ENCODE peak calls at places on chromosomes 11 and 22, in nine cellular contexts. K is heart right ventricle, G is A549, E is ovary, R is OCI-LY7, W is fibroblast of lung, U is upper lobe of right lung, C is transverse colon, O is PC-3. B is an unnamed sample.
A peak's percentile ranks its signal among the peaks of the same experiment; 100 is the strongest.

GRCh38 chr11:23732026-23732425 is 764.8 kb upstream of the LUZP2 start:
- DNase-seq in U (no peak), R (no peak), C (no peak), K (no peak), O (no peak), W (peak; percentile 71), G (peak; percentile 10), E (no peak), B (no peak)

GRCh38 chr22:20852076-20852475 is 6.5 kb downstream of the PI4KA start:
- DNase-seq in R (peak; percentile 9), G (no peak), E (no peak), K (no peak), U (no peak), C (no peak), O (no peak), W (no peak), B (no peak)

GRCh38 chr22:37674951-37675929 is at the start of gene LGALS1:
- DNase-seq in U (peak; percentile 96), C (peak; percentile 95), E (peak; percentile 99), R (peak; percentile 47), O (peak; percentile 95), W (peak; percentile 98), G (peak; percentile 92), K (peak; percentile 96), B (peak; percentile 92)

GRCh38 chr11:77729063-77729462 is 91.5 kb downstream of the RSF1 start:
- DNase-seq in R (no peak), C (no peak), G (no peak), E (no peak), W (no peak), O (no peak), K (no peak), U (no peak), B (no peak)

GRCh38 chr11:69950120-69950519 is 128.0 kb upstream of the ANO1 start:
- DNase-seq in W (no peak), K (no peak), E (no peak), O (peak; percentile 72), C (peak; percentile 18), R (peak; percentile 42), U (no peak), G (peak; percentile 68), B (no peak)

GRCh38 chr11:116162541-116163230 is 610.1 kb downstream of the BUD13 start:
- DNase-seq in G (no peak), R (no peak), W (peak; percentile 3), C (no peak), O (no peak), E (no peak), K (no peak), U (no peak), B (no peak)

GRCh38 chr11:115481528-115481927 is 22.7 kb downstream of the CADM1 start:
- DNase-seq in E (no peak), O (no peak), R (no peak), C (no peak), W (no peak), U (no peak), G (no peak), K (no peak), B (no peak)

GRCh38 chr11:15468471-15468870 is 353.7 kb downstream of the INSC start:
- DNase-seq in G (no peak), U (no peak), R (no peak), K (no peak), O (no peak), C (no peak), E (no peak), W (peak; percentile 6), B (no peak)

GRCh38 chr11:126393143-126393542 is 37.7 kb downstream of the ST3GAL4 start:
- DNase-seq in U (peak; percentile 38), E (peak; percentile 27), G (no peak), R (no peak), W (no peak), C (no peak), O (no peak), K (no peak), B (no peak)

GRCh38 chr11:126391286-126391954 is 35.9 kb downstream of the ST3GAL4 start:
- DNase-seq in E (peak; percentile 31), W (no peak), R (no peak), U (peak; percentile 35), C (no peak), G (no peak), K (no peak), O (no peak), B (no peak)

GRCh38 chr11:126390418-126390817 is 34.9 kb downstream of the ST3GAL4 start:
- DNase-seq in C (no peak), W (no peak), U (no peak), O (no peak), K (no peak), R (no peak), G (no peak), E (no peak), B (no peak)

GRCh38 chr11:126392638-126393023 is 37.1 kb downstream of the ST3GAL4 start:
- DNase-seq in U (no peak), W (no peak), C (no peak), O (no peak), R (no peak), K (no peak), G (no peak), E (peak; percentile 26), B (no peak)

DNA sequence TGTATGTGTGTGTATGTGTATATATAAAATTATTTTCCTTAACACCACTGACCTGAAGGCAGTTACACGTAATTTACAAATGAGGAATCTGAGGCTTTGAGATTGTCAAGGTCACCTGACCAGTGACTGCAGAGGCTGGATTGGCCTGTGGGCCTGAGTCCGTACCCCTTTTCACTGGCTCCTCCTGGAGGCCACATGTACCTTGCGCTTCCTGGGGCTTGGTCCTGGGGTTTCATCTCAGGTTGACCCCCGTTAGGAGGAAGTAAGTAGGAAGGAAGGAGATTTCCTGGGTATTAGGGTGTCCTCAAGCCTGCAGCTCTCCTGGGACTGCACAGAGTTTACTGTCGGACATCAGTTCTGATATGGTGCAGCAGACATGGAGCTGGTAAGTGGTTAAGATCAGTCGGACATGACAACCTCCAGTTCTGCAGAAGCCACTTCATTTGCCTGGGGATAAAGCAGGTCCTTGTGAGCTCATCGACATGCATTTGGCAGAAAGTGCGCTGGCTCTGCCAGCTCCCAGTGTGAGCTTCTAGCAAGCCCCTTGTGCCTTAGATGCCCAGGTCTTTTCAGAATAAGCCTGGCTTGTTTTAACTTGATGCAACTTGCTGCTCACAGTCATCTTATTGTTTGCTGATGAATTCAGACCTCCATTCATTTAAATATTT is 36.6 kb downstream of the ST3GAL4 start:
- DNase-seq in W (no peak), G (peak; percentile 14), O (no peak), K (no peak), C (no peak), U (peak; percentile 36), R (peak; percentile 38), E (peak; percentile 40), B (no peak)
- TF ChIP-seq CTCF in W (no peak), G (no peak), O (peak; percentile 39), K (peak; percentile 30), C (no peak), U (no peak), R (peak; percentile 54), E (no peak), B (no peak)

GRCh38 chr22:47927811-47928210 is 1165.4 kb downstream of the TBC1D22A start:
- DNase-seq in W (no peak), G (no peak), C (no peak), U (no peak), O (no peak), E (no peak), R (no peak), K (no peak), B (no peak)

GRCh38 chr22:47928626-47929025 is 1166.2 kb downstream of the TBC1D22A start:
- DNase-seq in E (no peak), G (no peak), U (no peak), W (no peak), C (no peak), K (no peak), O (no peak), R (peak; percentile 56), B (no peak)

GRCh38 chr22:47929646-47930185 is 1167.3 kb downstream of the TBC1D22A start:
- DNase-seq in R (no peak), O (no peak), G (no peak), E (no peak), U (no peak), C (no peak), W (no peak), K (no peak), B (no peak)

GRCh38 chr22:47933226-47933625 is 1170.8 kb downstream of the TBC1D22A start:
- DNase-seq in E (no peak), W (no peak), K (no peak), G (no peak), U (no peak), R (no peak), O (no peak), C (no peak), B (no peak)

DNA sequence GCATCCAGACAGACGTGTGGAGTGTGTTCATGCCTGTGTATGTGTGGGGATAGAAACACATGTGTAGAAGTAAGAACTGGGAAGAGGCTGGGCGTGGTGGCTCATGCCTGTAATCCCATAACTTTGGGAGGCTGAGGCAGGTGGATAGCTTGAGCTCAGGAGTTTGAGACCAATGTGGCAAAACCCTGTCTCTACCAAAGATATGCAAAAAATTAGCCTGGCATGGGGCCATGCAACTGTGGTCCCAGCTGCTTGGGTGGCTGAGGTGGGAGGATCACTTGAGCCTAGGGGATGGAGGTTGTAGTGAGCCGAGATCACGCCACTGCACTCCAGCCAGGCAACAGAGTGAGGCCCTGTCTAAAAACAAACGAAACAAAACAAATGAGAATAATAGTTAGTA is 1166.6 kb downstream of the TBC1D22A start:
- DNase-seq in E (no peak), K (no peak), W (no peak), O (no peak), U (no peak), C (no peak), G (no peak), R (peak; percentile 39), B (no peak)
- H3K4me1 ChIP-seq in E (no peaks in the 10 kb centered on the region), K (no peaks in the 10 kb centered on the region), W (no peaks in the 10 kb centered on the region), O (no peaks in the 10 kb centered on the region), U (no peaks in the 10 kb centered on the region), C (no peaks in the 10 kb centered on the region), G (no peaks in the 10 kb centered on the region), R (peaks cover 26% of the 10 kb centered on the region), B (no peaks in the 10 kb centered on the region)

DNA sequence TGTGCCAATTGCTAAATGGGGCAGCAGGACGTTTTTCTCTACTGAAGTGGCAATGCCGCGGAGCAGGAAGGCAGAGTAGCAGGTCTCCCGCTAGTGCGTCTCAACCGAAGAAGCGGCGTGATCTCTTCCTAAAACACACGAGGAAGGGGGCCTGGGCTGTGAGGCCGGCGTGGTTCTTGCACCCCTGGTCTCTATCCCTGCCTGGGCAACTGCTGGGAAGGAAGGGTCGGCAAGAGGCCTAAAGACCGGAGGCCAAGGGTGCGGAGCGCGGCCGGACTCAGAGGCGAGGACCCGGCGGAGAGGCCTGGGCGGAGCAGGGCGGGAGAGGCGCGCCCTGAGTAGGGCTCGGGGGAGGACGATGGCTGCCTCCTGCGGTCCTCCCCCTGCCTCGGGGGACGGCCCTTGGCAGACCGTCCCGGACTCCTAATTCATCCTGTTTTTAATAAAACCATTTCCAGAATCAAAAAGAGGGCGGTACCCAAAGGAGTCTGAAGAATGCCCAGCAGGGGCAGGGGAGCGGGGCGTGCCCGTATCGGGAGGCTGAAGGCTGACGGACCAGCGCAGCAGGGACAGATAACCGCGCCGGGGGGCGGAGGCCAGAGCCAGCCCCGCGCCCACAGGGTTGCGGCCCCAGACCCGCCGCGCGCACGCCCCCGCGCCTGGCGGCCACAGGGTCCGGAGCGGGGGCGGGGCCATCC is 559 bp upstream of the APLP2 start:
- DNase-seq in O (peak; percentile 97), E (no peak), W (peak; percentile 84), C (peak; percentile 75), K (peak; percentile 84), R (no peak), G (peak; percentile 61), U (peak; percentile 81), B (peak; percentile 11)
- TF ChIP-seq CTCF in O (no peak), E (peak; percentile 7), W (peak; percentile 15), C (peak; percentile 27), K (no peak), R (peak; percentile 14), G (no peak), U (no peak), B (no peak)

DNA sequence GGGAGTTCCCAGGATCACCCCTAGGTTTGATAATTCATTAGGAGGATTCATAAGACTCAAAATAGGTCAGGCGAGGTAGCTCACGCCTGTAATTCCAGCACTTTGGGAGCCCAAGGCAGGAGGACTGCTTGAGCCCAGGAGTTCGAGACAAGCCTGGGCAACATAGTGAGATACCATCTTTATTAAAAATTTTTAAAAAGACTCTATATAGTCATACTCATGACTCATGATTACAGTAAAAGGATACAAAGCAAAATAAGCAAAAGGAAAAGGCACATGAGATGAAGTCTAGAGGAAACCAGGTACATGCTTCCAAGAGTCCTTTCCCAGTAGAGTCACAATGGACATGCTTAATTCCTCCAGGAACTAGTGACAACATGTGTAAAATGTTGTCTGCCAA is 13.9 kb upstream of the PTS start:
- DNase-seq in U (no peak), R (no peak), C (no peak), K (no peak), O (no peak), W (no peak), E (no peak), G (no peak), B (no peak)
- H3K4me1 ChIP-seq in U (no peaks in the 10 kb centered on the region), R (no peaks in the 10 kb centered on the region), C (no peaks in the 10 kb centered on the region), K (no peaks in the 10 kb centered on the region), O (peaks cover 23% of the 10 kb centered on the region), W (peaks cover 6% of the 10 kb centered on the region), E (no peaks in the 10 kb centered on the region), G (peaks cover 7% of the 10 kb centered on the region), B (no peaks in the 10 kb centered on the region)